ENCODE peak calls at places on chromosomes 6 and 20, in seven cellular contexts. A is stimulated activated naive CD8-positive, alpha-beta T cell treated with anti-CD3 and anti-CD28 coated beads, Interleukin-15, Interleukin-2, amounts not matched to agents 100 U/mL and 50 U/mL, for 24 hours; J is cardiac muscle cell; P is RWPE1; I is psoas muscle; R is activated gamma-delta T cell treated with Interleukin-2 at 50 U/mL for 16 hours; E is caudate nucleus. W is an unnamed sample.

GRCh38 chr6:26321005-26321404 is 44.0 kb upstream of the BTN3A2 start:
- DNase-seq in J (no peak), I (no peak), P (no peak), E (no peak), R (no peak), A (no peak), W (no peak)

GRCh38 chr6:163756079-163756478 is 341.6 kb downstream of the QKI start:
- DNase-seq in R (no peak), J (no peak), E (no peak), I (no peak), A (no peak), P (no peak), W (no peak)

GRCh38 chr6:121619013-121619412 is 183.6 kb downstream of the GJA1 start:
- DNase-seq in E (no peak), A (no peak), R (no peak), J (no peak), P (no peak), I (no peak), W (no peak)

GRCh38 chr20:38180781-38181180 is 15.7 kb upstream of the TGM2 start:
- DNase-seq in I (no peak), P (no peak), E (no peak), R (no peak), J (no peak), A (no peak), W (no peak)

GRCh38 chr6:135606392-135606791 is 108.9 kb upstream of the AHI1 start:
- DNase-seq in I (no peak), A (no peak), P (no peak), R (no peak), E (no peak), J (no peak), W (no peak)

GRCh38 chr20:41374568-41374920 is 7.9 kb upstream of the EMILIN3 start:
- DNase-seq in A (no peak), R (no peak), P (no peak), I (no peak), J (no peak), E (no peak), W (no peak)

GRCh38 chr20:21808863-21809664 is 103.6 kb downstream of the PAX1 start:
- DNase-seq in I (peak; percentile 64), A (peak; percentile 60), E (no peak), R (peak; percentile 11), P (peak; percentile 5), J (no peak), W (no peak)

GRCh38 chr6:127022297-127022696 is 96.2 kb upstream of the RSPO3 start:
- DNase-seq in A (no peak), J (peak; percentile 31), R (no peak), I (no peak), E (no peak), P (no peak), W (no peak)

GRCh38 chr6:72826744-72827438 is 205.0 kb downstream of the KCNQ5 start:
- DNase-seq in J (peak; percentile 41), E (no peak), R (no peak), P (no peak), A (no peak), I (no peak), W (no peak)

GRCh38 chr20:48864254-48864653 is 36.5 kb upstream of the PREX1 start:
- DNase-seq in J (no peak), R (no peak), I (no peak), P (no peak), E (no peak), A (no peak), W (no peak)

GRCh38 chr6:3848925-3849605 is at the start of gene FAM50B:
- DNase-seq in P (peak; percentile 85), J (peak; percentile 93), A (peak; percentile 91), E (peak; percentile 46), I (peak; percentile 97), R (peak; percentile 92), W (peak; percentile 86)

GRCh38 chr20:50624351-50625016 is 66.9 kb downstream of the RIPOR3 start:
- DNase-seq in J (no peak), E (no peak), I (no peak), A (no peak), R (no peak), P (peak; percentile 76), W (no peak)

GRCh38 chr6:146287691-146288369 is 255.8 kb upstream of the RAB32 start:
- DNase-seq in E (no peak), A (no peak), J (peak; percentile 91), P (no peak), I (no peak), R (no peak), W (peak; percentile 13)

GRCh38 chr6:135555550-135555949 is 58.0 kb upstream of the AHI1 start:
- DNase-seq in E (no peak), J (no peak), A (no peak), I (no peak), P (no peak), R (no peak), W (no peak)

GRCh38 chr6:134230087-134230717 is 87.7 kb downstream of the SGK1 start:
- DNase-seq in J (no peak), E (no peak), R (no peak), P (no peak), A (no peak), I (peak; percentile 55), W (peak; percentile 27)

GRCh38 chr6:22146581-22147468 is 150.0 kb downstream of the PRL start:
- DNase-seq in I (peak; percentile 46), J (peak; percentile 27), P (no peak), A (no peak), R (no peak), E (no peak), W (peak; percentile 77)

GRCh38 chr20:59723607-59724456 is 119.5 kb downstream of the PHACTR3 start:
- DNase-seq in J (no peak), R (no peak), P (no peak), A (no peak), E (no peak), I (no peak), W (no peak)

W was measured in endothelial cell of umbilical vein.